ENCODE peak calls at places on chromosome 7, in seven cellular contexts. M is foreskin keratinocyte, R is NCI-H1417, X is adrenal gland, G is mesendoderm, P is A172, Q is Daoy. U is an unnamed sample.

GRCh38 chr7:64879097-64879730 is 23.9 kb upstream of the ZNF273 start:
- DNase-seq in X (no peak), R (no peak), P (no peak), M (no peak), Q (no peak), G (no peak), U (no peak)

GRCh38 chr7:41637051-41637450 is 65.8 kb downstream of the INHBA start:
- DNase-seq in M (peak), R (no peak), Q (no peak), X (no peak), G (no peak), P (no peak), U (no peak)

GRCh38 chr7:101378808-101379207 is 16.1 kb downstream of the COL26A1 start:
- DNase-seq in Q (peak), X (no peak), P (peak), G (peak), M (no peak), R (no peak), U (peak)

GRCh38 chr7:36115448-36116321 is 37.4 kb upstream of the EEPD1 start:
- DNase-seq in M (peak), Q (peak), P (peak), X (peak), G (no peak), R (no peak), U (peak)

GRCh38 chr7:135492151-135492550 is 17.8 kb downstream of the CNOT4 start:
- DNase-seq in M (no peak), R (no peak), Q (no peak), G (no peak), X (no peak), P (no peak), U (no peak)

GRCh38 chr7:43119371-43120069 is 7.1 kb downstream of the HECW1 start:
- DNase-seq in R (no peak), P (peak), G (peak), X (no peak), Q (peak), M (peak), U (peak)

GRCh38 chr7:11212080-11212711 is 238.5 kb downstream of the PHF14 start:
- DNase-seq in X (peak), G (peak), R (peak), M (peak), P (peak), Q (peak), U (peak)

GRCh38 chr7:150399861-150400778 is 21.0 kb downstream of the ZNF775 start:
- DNase-seq in X (peak), P (peak), Q (peak), G (peak), M (peak), R (no peak), U (peak)

GRCh38 chr7:126856691-126857291 is 395.9 kb downstream of the GRM8 start:
- DNase-seq in P (peak), R (peak), Q (no peak), G (peak), M (peak), X (no peak), U (no peak)

GRCh38 chr7:75977741-75978140 is 16.7 kb downstream of the TMEM120A start:
- DNase-seq in R (no peak), Q (no peak), X (peak), P (no peak), G (no peak), M (no peak), U (no peak)

GRCh38 chr7:150356265-150356897 is 12.2 kb upstream of the REPIN1 start:
- DNase-seq in G (peak), P (no peak), M (no peak), X (no peak), Q (peak), R (peak), U (peak)

GRCh38 chr7:51080622-51081269 is 235.9 kb downstream of the COBL start:
- DNase-seq in G (peak), R (no peak), P (no peak), Q (no peak), X (no peak), M (no peak), U (no peak)

GRCh38 chr7:16528520-16528919 is 1.9 kb downstream of the LRRC72 start:
- DNase-seq in X (no peak), G (no peak), Q (no peak), P (no peak), R (peak), M (peak), U (no peak)

GRCh38 chr7:81956520-81956919 is 186.7 kb upstream of the HGF start:
- DNase-seq in R (peak), G (peak), X (no peak), M (peak), P (peak), Q (no peak), U (peak)

GRCh38 chr7:17297243-17297642 is 1.2 kb upstream of the AHR start:
- DNase-seq in R (no peak), X (no peak), M (no peak), G (no peak), Q (no peak), P (no peak), U (no peak)